ENCODE peak calls at places on chromosomes 12 and 14, in four cellular contexts. One of them, this sample, is unnamed.

GRCh38 chr14:58298880-58299664 is 717 bp downstream of the ARID4A start:
- DNase-seq in testis: peak
- DNase-seq in H54: peak
- DNase-seq in IMR-90: no peak
- DNase-seq in this sample: no peak

GRCh38 chr12:89768586-89769482 is 60.2 kb upstream of the ATP2B1 start:
- DNase-seq in testis: peak
- DNase-seq in IMR-90: peak
- DNase-seq in H54: peak
- DNase-seq in this sample: no peak

GRCh38 chr14:100015251-100015655 is 50.0 kb upstream of the EVL start:
- DNase-seq in IMR-90: peak
- DNase-seq in H54: no peak
- DNase-seq in testis: no peak
- DNase-seq in this sample: no peak

GRCh38 chr14:105420141-105420975 is 731 bp downstream of the MTA1 start:
- DNase-seq in testis: no peak
- DNase-seq in IMR-90: no peak
- DNase-seq in H54: no peak
- DNase-seq in this sample: no peak

GRCh38 chr12:52268212-52268611 is 6.2 kb upstream of the KRT86 start:
- DNase-seq in IMR-90: no peak
- DNase-seq in testis: no peak
- DNase-seq in H54: peak
- DNase-seq in this sample: no peak

GRCh38 chr12:54019111-54019811 is 9.0 kb upstream of the HOXC6 start:
- DNase-seq in testis: no peak
- DNase-seq in H54: no peak
- DNase-seq in IMR-90: no peak
- DNase-seq in this sample: no peak

GRCh38 chr12:107480836-107481608 is 204.6 kb upstream of the PWP1 start:
- DNase-seq in H54: no peak
- DNase-seq in IMR-90: no peak
- DNase-seq in testis: no peak
- DNase-seq in this sample: no peak

GRCh38 chr14:68685419-68686211 is 107.3 kb downstream of the ZFP36L1 start:
- DNase-seq in H54: no peak
- DNase-seq in testis: no peak
- DNase-seq in IMR-90: peak
- DNase-seq in this sample: no peak

GRCh38 chr12:2733493-2734252 is 61.1 kb upstream of the FKBP4 start:
- DNase-seq in testis: no peak
- DNase-seq in IMR-90: no peak
- DNase-seq in H54: no peak
- DNase-seq in this sample: no peak

GRCh38 chr12:114841557-114842251 is 157.7 kb upstream of the TBX3 start:
- DNase-seq in testis: no peak
- DNase-seq in IMR-90: no peak
- DNase-seq in H54: no peak
- DNase-seq in this sample: no peak

GRCh38 chr14:28785096-28785952 is 18.7 kb downstream of the FOXG1 start:
- DNase-seq in H54: no peak
- DNase-seq in testis: peak
- DNase-seq in IMR-90: peak
- DNase-seq in this sample: no peak

GRCh38 chr14:94797887-94798286 is 28.0 kb upstream of the GSC start:
- DNase-seq in IMR-90: no peak
- DNase-seq in H54: no peak
- DNase-seq in testis: no peak
- DNase-seq in this sample: no peak

GRCh38 chr14:33070474-33070873 is 131.8 kb downstream of the NPAS3 start:
- DNase-seq in IMR-90: no peak
- DNase-seq in H54: no peak
- DNase-seq in testis: no peak
- DNase-seq in this sample: no peak

GRCh38 chr14:20698018-20698329 is 9.4 kb downstream of the ANG start:
- DNase-seq in testis: no peak
- DNase-seq in IMR-90: no peak
- DNase-seq in H54: no peak
- DNase-seq in this sample: no peak

GRCh38 chr12:47190271-47190750 is 110.6 kb upstream of the AMIGO2 start:
- DNase-seq in testis: no peak
- DNase-seq in H54: peak
- DNase-seq in IMR-90: peak
- DNase-seq in this sample: no peak

GRCh38 chr12:130993759-130994670 is 40.3 kb downstream of the ADGRD1 start:
- DNase-seq in IMR-90: no peak
- DNase-seq in H54: no peak
- DNase-seq in testis: peak
- DNase-seq in this sample: no peak

GRCh38 chr12:88946377-88946997 is 366.2 kb upstream of the KITLG start:
- DNase-seq in IMR-90: peak
- DNase-seq in testis: no peak
- DNase-seq in H54: no peak
- DNase-seq in this sample: no peak

GRCh38 chr12:54258286-54258685 is 21.6 kb downstream of the CBX5 start:
- DNase-seq in IMR-90: peak
- DNase-seq in testis: no peak
- DNase-seq in H54: no peak
- DNase-seq in this sample: no peak

GRCh38 chr14:23639891-23640523 is 3.8 kb downstream of the DHRS2 start:
- DNase-seq in IMR-90: no peak
- DNase-seq in H54: no peak
- DNase-seq in testis: no peak
- DNase-seq in this sample: no peak

DNA sequence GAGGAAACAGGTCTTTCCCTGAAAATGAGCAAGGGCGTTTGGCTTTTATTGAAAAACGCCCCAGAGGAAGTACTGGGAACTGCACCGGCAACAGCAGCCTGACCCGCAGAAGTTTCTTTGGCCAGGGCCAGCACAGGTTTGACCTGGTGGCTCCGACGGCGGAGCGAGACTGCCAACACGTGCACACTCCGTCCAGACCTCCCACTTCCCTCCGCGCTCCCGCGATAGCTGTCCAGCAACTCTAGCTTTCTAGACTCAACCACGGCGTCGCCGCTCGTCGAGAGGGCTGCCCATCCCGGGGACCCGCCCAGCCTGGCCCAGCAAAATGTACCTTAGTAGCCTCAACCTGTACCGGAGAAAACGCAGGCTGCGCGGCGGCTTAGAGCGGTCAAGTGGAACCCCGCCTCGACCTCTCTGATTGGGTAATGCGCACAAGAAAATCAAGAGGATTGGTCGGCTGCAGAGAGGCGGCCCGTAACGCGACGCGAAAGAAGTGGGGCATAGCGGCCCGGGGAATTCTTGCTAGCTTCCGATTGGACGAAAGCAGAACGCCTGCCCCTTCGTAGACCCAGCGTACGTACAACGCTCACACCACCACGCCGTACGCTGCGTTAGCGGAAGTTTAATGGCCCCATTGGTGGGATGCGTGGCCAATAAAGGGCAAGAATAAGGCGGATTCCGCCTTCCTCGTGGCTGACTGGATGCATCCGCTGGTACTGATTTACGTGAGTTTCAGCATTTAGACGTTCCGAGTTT is at the start of gene WDR89:
- DNase-seq in H54: peak
- DNase-seq in IMR-90: peak
- DNase-seq in testis: peak
- DNase-seq in this sample: peak
- TF ChIP-seq POLR2A in H54: peak
- TF ChIP-seq POLR2A in IMR-90: peak
- TF ChIP-seq POLR2A in testis: no peak
- TF ChIP-seq POLR2A in this sample: peak

DNA sequence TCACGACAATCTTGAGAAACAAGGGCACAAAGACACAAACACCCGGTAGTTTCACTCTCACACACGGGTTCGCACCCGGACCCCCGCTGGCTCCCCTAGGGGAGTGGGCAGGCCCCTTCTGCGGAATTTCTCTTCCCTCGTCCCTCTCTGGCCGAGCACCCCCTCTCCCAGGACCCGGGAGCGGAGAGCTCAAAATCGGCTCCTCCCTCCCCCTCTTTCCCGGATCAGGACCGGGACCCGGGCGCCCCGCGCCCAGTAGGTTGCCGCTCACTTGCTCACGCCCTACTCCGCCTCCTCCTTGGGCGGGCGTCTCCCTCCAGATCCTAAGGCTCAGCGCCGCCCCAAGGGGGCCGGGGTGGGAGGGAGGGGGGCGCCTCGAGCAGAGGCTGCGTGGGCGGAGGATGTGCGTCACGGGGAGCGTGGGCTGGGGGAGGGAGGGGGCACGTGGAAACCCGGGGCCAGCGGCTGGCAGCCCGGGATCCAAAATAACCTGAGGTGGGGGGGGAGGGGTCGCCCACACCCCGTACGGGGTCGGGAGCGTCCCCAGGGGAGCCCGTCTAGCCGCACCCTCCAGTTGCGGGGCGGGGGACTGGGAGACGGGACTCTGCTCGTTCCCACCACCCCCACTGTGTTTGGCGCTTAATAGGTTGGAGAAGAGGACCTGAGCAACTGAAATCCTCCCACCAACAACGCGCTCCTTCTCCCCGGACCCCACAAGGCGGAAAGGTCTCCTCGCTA is 1.8 kb upstream of the NAB2 start:
- DNase-seq in testis: peak
- DNase-seq in IMR-90: peak
- DNase-seq in H54: peak
- DNase-seq in this sample: peak
- TF ChIP-seq POLR2A in testis: peak
- TF ChIP-seq POLR2A in IMR-90: peak
- TF ChIP-seq POLR2A in H54: peak
- TF ChIP-seq POLR2A in this sample: peak

GRCh38 chr12:20011200-20011599 is 357.1 kb upstream of the PDE3A start:
- DNase-seq in testis: no peak
- DNase-seq in IMR-90: no peak
- DNase-seq in H54: no peak
- DNase-seq in this sample: peak
- TF ChIP-seq POLR2A in testis: no peak
- TF ChIP-seq POLR2A in IMR-90: no peak
- TF ChIP-seq POLR2A in H54: no peak
- TF ChIP-seq POLR2A in this sample: no peak

DNA sequence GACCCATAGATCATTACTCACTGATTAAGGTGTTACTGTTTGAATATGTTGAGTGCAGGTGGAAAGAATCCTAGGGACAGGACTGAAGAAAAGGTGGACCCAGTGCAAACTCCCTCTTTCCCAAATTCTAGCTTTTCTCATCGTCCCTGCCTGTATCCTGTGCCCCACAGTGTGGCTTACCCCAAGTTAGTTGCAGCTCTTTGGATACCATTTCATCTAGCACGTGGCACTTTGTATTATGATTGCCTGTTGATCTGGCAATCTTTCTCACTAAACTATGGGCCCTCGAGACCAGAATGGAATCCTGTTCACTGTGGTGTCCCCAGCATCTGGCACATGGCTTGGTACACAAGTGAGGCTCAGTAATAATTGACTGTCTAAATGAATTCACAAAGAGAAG is 66.5 kb downstream of the ELK3 start:
- DNase-seq in IMR-90: no peak
- DNase-seq in H54: no peak
- DNase-seq in testis: no peak
- DNase-seq in this sample: no peak
- TF ChIP-seq POLR2A in IMR-90: no peak
- TF ChIP-seq POLR2A in H54: no peak
- TF ChIP-seq POLR2A in testis: no peak
- TF ChIP-seq POLR2A in this sample: no peak

GRCh38 chr12:101830391-101831325 is at the start of gene GNPTAB:
- DNase-seq in testis: peak
- DNase-seq in IMR-90: peak
- DNase-seq in H54: peak
- DNase-seq in this sample: peak
- TF ChIP-seq POLR2A in testis: no peak
- TF ChIP-seq POLR2A in IMR-90: peak
- TF ChIP-seq POLR2A in H54: peak
- TF ChIP-seq POLR2A in this sample: peak